ENCODE peak calls at places on chromosome 9, in nine cellular contexts. One of them, this sample, is unnamed.

GRCh38 chr9:107363511-107364182 is 80.6 kb downstream of the RAD23B start:
- DNase-seq in substantia nigra: no peak
- DNase-seq in MCF 10A: no peak
- DNase-seq in activated effector memory CD4-positive, alpha-beta T cell treated with Interleukin-2 at 50 U/mL for 16 hours: no peak
- DNase-seq in GDM1: no peak
- DNase-seq in NCI-H1105 treated with DMSO at 0.1 percent for 48 hours: no peak
- DNase-seq in hypothalamus: no peak
- DNase-seq in ELF-1: peak; percentile 84
- DNase-seq in fibroblast of villous mesenchyme: no peak
- DNase-seq in this sample: no peak

GRCh38 chr9:70260007-70260443 is 1.2 kb downstream of the SMC5 start:
- DNase-seq in fibroblast of villous mesenchyme: peak; percentile 35
- DNase-seq in hypothalamus: no peak
- DNase-seq in NCI-H1105 treated with DMSO at 0.1 percent for 48 hours: no peak
- DNase-seq in substantia nigra: no peak
- DNase-seq in GDM1: no peak
- DNase-seq in activated effector memory CD4-positive, alpha-beta T cell treated with Interleukin-2 at 50 U/mL for 16 hours: no peak
- DNase-seq in ELF-1: peak; percentile 50
- DNase-seq in MCF 10A: no peak
- DNase-seq in this sample: no peak

GRCh38 chr9:83034587-83034986 is 28.4 kb downstream of the RASEF start:
- DNase-seq in NCI-H1105 treated with DMSO at 0.1 percent for 48 hours: no peak
- DNase-seq in activated effector memory CD4-positive, alpha-beta T cell treated with Interleukin-2 at 50 U/mL for 16 hours: no peak
- DNase-seq in GDM1: no peak
- DNase-seq in MCF 10A: peak; percentile 18
- DNase-seq in hypothalamus: no peak
- DNase-seq in substantia nigra: no peak
- DNase-seq in ELF-1: no peak
- DNase-seq in fibroblast of villous mesenchyme: peak; percentile 56
- DNase-seq in this sample: peak; percentile 52

GRCh38 chr9:110440161-110440560 is 102.5 kb upstream of the TXNDC8 start:
- DNase-seq in substantia nigra: no peak
- DNase-seq in MCF 10A: peak; percentile 67
- DNase-seq in ELF-1: peak; percentile 3
- DNase-seq in hypothalamus: no peak
- DNase-seq in activated effector memory CD4-positive, alpha-beta T cell treated with Interleukin-2 at 50 U/mL for 16 hours: no peak
- DNase-seq in fibroblast of villous mesenchyme: peak; percentile 90
- DNase-seq in GDM1: no peak
- DNase-seq in NCI-H1105 treated with DMSO at 0.1 percent for 48 hours: no peak
- DNase-seq in this sample: peak; percentile 93

GRCh38 chr9:115850548-115851304 is 302.9 kb upstream of the PAPPA start:
- DNase-seq in GDM1: no peak
- DNase-seq in hypothalamus: no peak
- DNase-seq in MCF 10A: peak; percentile 33
- DNase-seq in ELF-1: no peak
- DNase-seq in NCI-H1105 treated with DMSO at 0.1 percent for 48 hours: no peak
- DNase-seq in activated effector memory CD4-positive, alpha-beta T cell treated with Interleukin-2 at 50 U/mL for 16 hours: no peak
- DNase-seq in substantia nigra: no peak
- DNase-seq in fibroblast of villous mesenchyme: peak; percentile 95
- DNase-seq in this sample: peak; percentile 98

GRCh38 chr9:130237763-130238524 is 27.6 kb upstream of the HMCN2 start:
- DNase-seq in ELF-1: no peak
- DNase-seq in fibroblast of villous mesenchyme: no peak
- DNase-seq in GDM1: no peak
- DNase-seq in substantia nigra: no peak
- DNase-seq in MCF 10A: no peak
- DNase-seq in NCI-H1105 treated with DMSO at 0.1 percent for 48 hours: no peak
- DNase-seq in hypothalamus: no peak
- DNase-seq in activated effector memory CD4-positive, alpha-beta T cell treated with Interleukin-2 at 50 U/mL for 16 hours: no peak
- DNase-seq in this sample: no peak

GRCh38 chr9:21690561-21690960 is 111.9 kb upstream of the MTAP start:
- DNase-seq in activated effector memory CD4-positive, alpha-beta T cell treated with Interleukin-2 at 50 U/mL for 16 hours: no peak
- DNase-seq in ELF-1: no peak
- DNase-seq in substantia nigra: no peak
- DNase-seq in GDM1: no peak
- DNase-seq in MCF 10A: no peak
- DNase-seq in hypothalamus: no peak
- DNase-seq in fibroblast of villous mesenchyme: no peak
- DNase-seq in NCI-H1105 treated with DMSO at 0.1 percent for 48 hours: no peak
- DNase-seq in this sample: no peak

GRCh38 chr9:136058152-136058483 is 37.0 kb downstream of the NACC2 start:
- DNase-seq in hypothalamus: no peak
- DNase-seq in GDM1: no peak
- DNase-seq in MCF 10A: no peak
- DNase-seq in fibroblast of villous mesenchyme: no peak
- DNase-seq in ELF-1: no peak
- DNase-seq in NCI-H1105 treated with DMSO at 0.1 percent for 48 hours: no peak
- DNase-seq in substantia nigra: no peak
- DNase-seq in activated effector memory CD4-positive, alpha-beta T cell treated with Interleukin-2 at 50 U/mL for 16 hours: no peak
- DNase-seq in this sample: no peak

GRCh38 chr9:107868166-107868565 is 378.6 kb upstream of the KLF4 start:
- DNase-seq in MCF 10A: no peak
- DNase-seq in fibroblast of villous mesenchyme: no peak
- DNase-seq in substantia nigra: no peak
- DNase-seq in activated effector memory CD4-positive, alpha-beta T cell treated with Interleukin-2 at 50 U/mL for 16 hours: no peak
- DNase-seq in ELF-1: no peak
- DNase-seq in hypothalamus: no peak
- DNase-seq in GDM1: no peak
- DNase-seq in NCI-H1105 treated with DMSO at 0.1 percent for 48 hours: no peak
- DNase-seq in this sample: no peak

GRCh38 chr9:20513126-20513913 is 109.0 kb downstream of the MLLT3 start:
- DNase-seq in substantia nigra: no peak
- DNase-seq in ELF-1: no peak
- DNase-seq in NCI-H1105 treated with DMSO at 0.1 percent for 48 hours: no peak
- DNase-seq in GDM1: no peak
- DNase-seq in MCF 10A: no peak
- DNase-seq in activated effector memory CD4-positive, alpha-beta T cell treated with Interleukin-2 at 50 U/mL for 16 hours: no peak
- DNase-seq in fibroblast of villous mesenchyme: no peak
- DNase-seq in hypothalamus: no peak
- DNase-seq in this sample: peak; percentile 10

GRCh38 chr9:117290809-117291208 is 124.0 kb downstream of the ASTN2 start:
- DNase-seq in activated effector memory CD4-positive, alpha-beta T cell treated with Interleukin-2 at 50 U/mL for 16 hours: no peak
- DNase-seq in fibroblast of villous mesenchyme: no peak
- DNase-seq in hypothalamus: no peak
- DNase-seq in GDM1: no peak
- DNase-seq in NCI-H1105 treated with DMSO at 0.1 percent for 48 hours: no peak
- DNase-seq in substantia nigra: no peak
- DNase-seq in MCF 10A: no peak
- DNase-seq in ELF-1: no peak
- DNase-seq in this sample: no peak

GRCh38 chr9:37290366-37290765 is 132.1 kb upstream of the GRHPR start:
- DNase-seq in hypothalamus: no peak
- DNase-seq in GDM1: no peak
- DNase-seq in activated effector memory CD4-positive, alpha-beta T cell treated with Interleukin-2 at 50 U/mL for 16 hours: no peak
- DNase-seq in ELF-1: no peak
- DNase-seq in NCI-H1105 treated with DMSO at 0.1 percent for 48 hours: no peak
- DNase-seq in substantia nigra: no peak
- DNase-seq in MCF 10A: no peak
- DNase-seq in fibroblast of villous mesenchyme: no peak
- DNase-seq in this sample: no peak

GRCh38 chr9:77673912-77674791 is 26.0 kb upstream of the GNA14 start:
- DNase-seq in substantia nigra: no peak
- DNase-seq in MCF 10A: no peak
- DNase-seq in fibroblast of villous mesenchyme: no peak
- DNase-seq in NCI-H1105 treated with DMSO at 0.1 percent for 48 hours: no peak
- DNase-seq in ELF-1: no peak
- DNase-seq in hypothalamus: no peak
- DNase-seq in GDM1: no peak
- DNase-seq in activated effector memory CD4-positive, alpha-beta T cell treated with Interleukin-2 at 50 U/mL for 16 hours: no peak
- DNase-seq in this sample: peak; percentile 5

GRCh38 chr9:76394023-76394895 is at the start of gene RFK:
- DNase-seq in hypothalamus: peak; percentile 87
- DNase-seq in substantia nigra: peak; percentile 80
- DNase-seq in fibroblast of villous mesenchyme: peak; percentile 95
- DNase-seq in MCF 10A: peak; percentile 86
- DNase-seq in NCI-H1105 treated with DMSO at 0.1 percent for 48 hours: peak; percentile 83
- DNase-seq in activated effector memory CD4-positive, alpha-beta T cell treated with Interleukin-2 at 50 U/mL for 16 hours: peak; percentile 91
- DNase-seq in ELF-1: peak; percentile 97
- DNase-seq in GDM1: peak; percentile 90
- DNase-seq in this sample: peak; percentile 90

GRCh38 chr9:76245518-76245917 is 148.7 kb downstream of the RFK start:
- DNase-seq in hypothalamus: no peak
- DNase-seq in GDM1: no peak
- DNase-seq in substantia nigra: no peak
- DNase-seq in ELF-1: no peak
- DNase-seq in MCF 10A: no peak
- DNase-seq in NCI-H1105 treated with DMSO at 0.1 percent for 48 hours: no peak
- DNase-seq in fibroblast of villous mesenchyme: no peak
- DNase-seq in activated effector memory CD4-positive, alpha-beta T cell treated with Interleukin-2 at 50 U/mL for 16 hours: no peak
- DNase-seq in this sample: no peak

This sample was measured in amniotic epithelial cell.